ENCODE peak calls at places on chromosomes 12 and 14, in six cellular contexts. E is ovary, P is OCI-LY7, J is heart left ventricle, F is brain microvascular endothelial cell, M is fibroblast of villous mesenchyme. K is an unnamed sample.
A peak's percentile ranks its signal among the peaks of the same experiment; 100 is the strongest.

GRCh38 chr12:48350249-48351021 is at the start of gene ZNF641:
- DNase-seq in E (peak; percentile 81), P (peak; percentile 84), J (peak; percentile 94), F (peak; percentile 26), M (peak; percentile 85), K (peak; percentile 92)

GRCh38 chr12:112103758-112104504 is 4.7 kb downstream of the NAA25 start:
- DNase-seq in E (no peak), P (no peak), J (no peak), F (no peak), M (no peak), K (no peak)

GRCh38 chr12:14995583-14996425 is 23.0 kb downstream of the PDE6H start:
- DNase-seq in E (no peak), P (peak; percentile 81), J (no peak), F (no peak), M (peak; percentile 81), K (no peak)

GRCh38 chr14:89773644-89774316 is 180.8 kb downstream of the EFCAB11 start:
- DNase-seq in E (no peak), P (peak; percentile 85), J (no peak), F (peak; percentile 50), M (peak; percentile 27), K (peak; percentile 58)

GRCh38 chr12:51821423-51822260 is 26.9 kb downstream of the FIGNL2 start:
- DNase-seq in E (no peak), P (no peak), J (no peak), F (no peak), M (no peak), K (peak; percentile 86)

GRCh38 chr12:28539691-28540323 is 349.6 kb downstream of the CCDC91 start:
- DNase-seq in E (no peak), P (no peak), J (no peak), F (no peak), M (peak; percentile 21), K (no peak)

GRCh38 chr14:32004300-32004699 is 72.8 kb upstream of the ARHGAP5 start:
- DNase-seq in E (no peak), P (no peak), J (no peak), F (peak; percentile 66), M (peak; percentile 82), K (no peak)

GRCh38 chr12:70367268-70368141 is 1.4 kb downstream of the KCNMB4 start:
- DNase-seq in E (no peak), P (peak; percentile 18), J (no peak), F (no peak), M (peak; percentile 7), K (peak; percentile 41)

GRCh38 chr12:131091413-131091975 is 137.8 kb downstream of the ADGRD1 start:
- DNase-seq in E (peak; percentile 3), P (no peak), J (no peak), F (no peak), M (no peak), K (no peak)

GRCh38 chr12:124625867-124626675 is 58.7 kb upstream of the NCOR2 start:
- DNase-seq in E (peak; percentile 50), P (no peak), J (peak; percentile 93), F (peak; percentile 69), M (peak; percentile 74), K (peak; percentile 66)

GRCh38 chr14:70721542-70721941 is 79.8 kb downstream of the TTC9 start:
- DNase-seq in E (no peak), P (no peak), J (no peak), F (peak; percentile 1), M (no peak), K (no peak)

GRCh38 chr14:21087294-21088091 is 11.0 kb downstream of the ZNF219 start:
- DNase-seq in E (no peak), P (peak; percentile 77), J (peak; percentile 64), F (peak; percentile 95), M (peak; percentile 62), K (peak; percentile 89)

GRCh38 chr12:25957898-25958253 is 606 bp upstream of the RASSF8 start:
- DNase-seq in E (peak; percentile 21), P (no peak), J (no peak), F (peak; percentile 71), M (peak; percentile 70), K (no peak)

GRCh38 chr14:78254911-78255431 is 84.8 kb downstream of the NRXN3 start:
- DNase-seq in E (no peak), P (no peak), J (no peak), F (no peak), M (peak; percentile 4), K (no peak)

GRCh38 chr14:21534576-21534975 is 8.4 kb upstream of the SALL2 start:
- DNase-seq in E (no peak), P (peak; percentile 51), J (no peak), F (no peak), M (no peak), K (peak; percentile 78)

GRCh38 chr12:51908876-51909592 is 1.7 kb downstream of the ACVRL1 start:
- DNase-seq in E (no peak), P (no peak), J (no peak), F (no peak), M (no peak), K (no peak)

GRCh38 chr14:105042813-105043212 is 21.9 kb upstream of the CDCA4 start:
- DNase-seq in E (no peak), P (no peak), J (no peak), F (no peak), M (no peak), K (peak; percentile 41)

GRCh38 chr14:102819176-102819628 is 42.0 kb downstream of the TRAF3 start:
- DNase-seq in E (no peak), P (no peak), J (no peak), F (no peak), M (no peak), K (no peak)

GRCh38 chr12:81216739-81217138 is 138.9 kb downstream of the ACSS3 start:
- DNase-seq in E (no peak), P (no peak), J (no peak), F (no peak), M (no peak), K (no peak)

GRCh38 chr14:76272349-76272748 is 103.6 kb upstream of the ESRRB start:
- DNase-seq in E (no peak), P (no peak), J (no peak), F (no peak), M (no peak), K (no peak)

GRCh38 chr14:61240206-61240605 is 40.9 kb downstream of the TMEM30B start:
- DNase-seq in E (no peak), P (no peak), J (no peak), F (no peak), M (no peak), K (no peak)

GRCh38 chr14:61234215-61234916 is 46.8 kb downstream of the TMEM30B start:
- DNase-seq in E (no peak), P (no peak), J (no peak), F (no peak), M (no peak), K (no peak)

GRCh38 chr14:61244051-61244450 is 37.1 kb downstream of the TMEM30B start:
- DNase-seq in E (no peak), P (no peak), J (no peak), F (no peak), M (no peak), K (no peak)

GRCh38 chr14:61233436-61233956 is 47.6 kb downstream of the TMEM30B start:
- DNase-seq in E (no peak), P (no peak), J (no peak), F (no peak), M (no peak), K (no peak)

GRCh38 chr14:61238611-61239010 is 42.5 kb downstream of the TMEM30B start:
- DNase-seq in E (no peak), P (no peak), J (no peak), F (no peak), M (no peak), K (no peak)
- H3K4me3 ChIP-seq in E (no peak overlapping the region), P (no peak overlapping the region), J (no peak overlapping the region), F (no peak overlapping the region), M (no peak overlapping the region), K (no peak overlapping the region)

GRCh38 chr12:2893007-2893406 is 2.3 kb downstream of the TULP3 start:
- DNase-seq in E (peak; percentile 38), P (no peak), J (no peak), F (peak; percentile 59), M (peak; percentile 91), K (no peak)
- H3K4me3 ChIP-seq in E (peak overlapping the region; percentile 97), P (no peak overlapping the region), J (no peak overlapping the region), F (no peak overlapping the region), M (peak overlapping the region; percentile 29), K (no peak overlapping the region)

DNA sequence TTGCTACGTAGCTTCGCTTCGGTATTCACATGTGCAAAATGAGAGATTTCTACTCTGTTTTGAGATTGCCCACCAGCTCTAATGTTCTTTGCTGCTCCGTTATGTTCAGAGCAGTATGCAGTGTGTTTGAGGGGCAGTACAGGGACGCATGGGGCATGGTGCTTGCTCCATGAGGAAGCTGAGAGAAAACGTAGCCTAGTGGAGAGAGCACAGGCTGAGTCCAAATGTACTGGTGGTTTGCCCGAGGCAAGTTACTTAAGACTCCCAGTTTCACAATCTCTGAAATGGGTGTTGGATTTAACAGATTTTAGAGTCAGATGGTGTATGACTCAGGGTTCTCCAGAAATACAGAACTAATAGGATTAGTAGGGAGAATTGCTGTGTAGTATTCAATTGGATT is 310.5 kb downstream of the ETNK1 start:
- DNase-seq in E (no peak), P (no peak), J (no peak), F (peak; percentile 38), M (peak; percentile 20), K (no peak)
- H3K4me3 ChIP-seq in E (no peak overlapping the region), P (no peak overlapping the region), J (no peak overlapping the region), F (peak overlapping the region; percentile 38), M (no peak overlapping the region), K (no peak overlapping the region)

GRCh38 chr14:68279437-68279720 is 459.8 kb downstream of the RAD51B start:
- DNase-seq in E (no peak), P (no peak), J (no peak), F (no peak), M (no peak), K (no peak)
- H3K4me3 ChIP-seq in E (no peak overlapping the region), P (peak overlapping the region; percentile 63), J (no peak overlapping the region), F (no peak overlapping the region), M (no peak overlapping the region), K (no peak overlapping the region)

GRCh38 chr14:64215274-64215673 is 78.9 kb downstream of the ESR2 start:
- DNase-seq in E (no peak), P (no peak), J (no peak), F (no peak), M (no peak), K (no peak)
- H3K4me3 ChIP-seq in E (no peak overlapping the region), P (no peak overlapping the region), J (no peak overlapping the region), F (no peak overlapping the region), M (no peak overlapping the region), K (no peak overlapping the region)

GRCh38 chr12:11545438-11546330 is 103.8 kb upstream of the ETV6 start:
- DNase-seq in E (no peak), P (peak; percentile 73), J (no peak), F (no peak), M (no peak), K (no peak)
- H3K4me3 ChIP-seq in E (no peak overlapping the region), P (peak overlapping the region; percentile 29), J (no peak overlapping the region), F (no peak overlapping the region), M (no peak overlapping the region), K (no peak overlapping the region)

DNA sequence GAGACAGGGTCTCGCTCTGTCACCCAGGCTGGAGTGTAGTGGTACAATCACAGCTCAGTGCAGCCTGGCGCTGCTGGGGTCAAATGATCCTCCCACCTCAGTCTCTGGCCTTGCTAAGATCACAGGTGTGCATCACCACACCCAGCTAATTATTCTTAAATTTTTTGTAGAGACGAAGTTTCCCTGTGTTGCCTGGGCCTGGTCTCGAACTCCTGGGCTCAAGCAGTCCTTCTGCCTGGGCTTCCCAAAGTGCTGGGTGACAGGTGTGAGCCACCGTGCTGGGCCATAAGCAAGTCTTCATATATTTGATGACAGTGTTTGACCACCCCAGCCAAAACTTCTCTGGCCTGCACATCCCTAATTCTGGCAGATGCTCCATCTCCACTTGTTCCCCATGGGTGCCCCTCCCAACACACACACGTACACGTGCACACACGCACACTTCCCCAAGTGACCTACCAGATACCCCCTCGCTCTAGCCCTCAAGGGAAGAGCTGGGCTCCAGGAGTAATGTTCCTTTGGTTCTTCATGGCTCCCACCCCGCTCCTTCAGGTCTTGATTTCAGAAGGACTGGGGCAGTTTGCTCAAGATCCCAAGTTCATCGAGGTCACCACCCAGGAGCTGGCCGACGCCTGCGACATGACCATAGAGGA is 104.3 kb upstream of the FKBP4 start:
- DNase-seq in E (no peak), P (no peak), J (no peak), F (no peak), M (no peak), K (no peak)
- H3K4me3 ChIP-seq in E (peak overlapping the region; percentile 18), P (no peak overlapping the region), J (no peak overlapping the region), F (peak overlapping the region; percentile 30), M (no peak overlapping the region), K (peak overlapping the region; percentile 75)